ENCODE peak calls at places on chromosomes 4 and X, in nine cellular contexts. T is HCT116, B is GM23338, C is MM.1S, Y is neural progenitor cell, I is OCI-LY7, K is PC-3, M is SK-N-SH, F is hepatocyte. E is an unnamed sample. For H3K4me1, the result is how much of the 10 kb centered on the place peaks cover.

GRCh38 chr4:101125045-101125713 is 222.1 kb downstream of the PPP3CA start:
- DNase-seq in T (no peak), B (no peak), C (no peak), Y (no peak), I (peak), K (no peak), M (no peak), F (no peak), E (no peak)

GRCh38 chr4:100869266-100869665 is 351.4 kb upstream of the EMCN start:
- DNase-seq in T (no peak), B (no peak), C (no peak), Y (no peak), I (no peak), K (no peak), M (no peak), F (peak), E (no peak)

GRCh38 chrX:68121371-68121770 is 311.9 kb downstream of the OPHN1 start:
- DNase-seq in T (no peak), B (no peak), C (no peak), Y (no peak), I (no peak), K (no peak), M (no peak), F (no peak), E (no peak)

GRCh38 chr4:142549726-142550463 is 296.2 kb downstream of the INPP4B start:
- DNase-seq in T (peak), B (no peak), C (no peak), Y (no peak), I (no peak), K (peak), M (no peak), F (peak), E (peak)

GRCh38 chr4:171880136-171880535 is 66.9 kb downstream of the GALNTL6 start:
- DNase-seq in T (peak), B (no peak), C (no peak), Y (peak), I (no peak), K (peak), M (no peak), F (peak), E (peak)

GRCh38 chrX:119406739-119407138 is 7.6 kb downstream of the SLC25A43 start:
- DNase-seq in T (no peak), B (no peak), C (no peak), Y (no peak), I (no peak), K (peak), M (no peak), F (no peak), E (peak)

GRCh38 chr4:185741795-185742194 is 70.2 kb downstream of the SORBS2 start:
- DNase-seq in T (no peak), B (no peak), C (no peak), Y (no peak), I (no peak), K (no peak), M (no peak), F (no peak), E (no peak)

GRCh38 chr4:187965726-187966125 is 29.8 kb upstream of the ZFP42 start:
- DNase-seq in T (no peak), B (no peak), C (no peak), Y (no peak), I (no peak), K (no peak), M (no peak), F (no peak), E (no peak)

GRCh38 chr4:99679204-99679603 is 21.6 kb upstream of the C4orf54 start:
- DNase-seq in T (no peak), B (peak), C (no peak), Y (no peak), I (no peak), K (no peak), M (no peak), F (peak), E (peak)

GRCh38 chr4:56684320-56684719 is 3.2 kb upstream of the HOPX start:
- DNase-seq in T (no peak), B (no peak), C (no peak), Y (no peak), I (no peak), K (peak), M (no peak), F (no peak), E (peak)

GRCh38 chrX:37380920-37381319 is 31.8 kb downstream of the PRRG1 start:
- DNase-seq in T (peak), B (no peak), C (no peak), Y (no peak), I (no peak), K (peak), M (no peak), F (peak), E (peak)

GRCh38 chr4:163624727-163625126 is 130.2 kb downstream of the TMA16 start:
- DNase-seq in T (no peak), B (no peak), C (no peak), Y (no peak), I (no peak), K (no peak), M (no peak), F (no peak), E (no peak)

GRCh38 chr4:153541426-153542096 is 75.4 kb downstream of the TMEM131L start:
- DNase-seq in T (no peak), B (no peak), C (no peak), Y (no peak), I (no peak), K (peak), M (no peak), F (no peak), E (peak)

GRCh38 chrX:110000000-110000399 is 2.9 kb upstream of the TMEM164 start:
- DNase-seq in T (no peak), B (no peak), C (no peak), Y (no peak), I (no peak), K (no peak), M (no peak), F (no peak), E (no peak)

GRCh38 chrX:37818031-37818430 is 29.3 kb downstream of the DYNLT3 start:
- DNase-seq in T (no peak), B (no peak), C (peak), Y (no peak), I (peak), K (no peak), M (no peak), F (no peak), E (no peak)

GRCh38 chrX:40468033-40468979 is 112.5 kb upstream of the ATP6AP2 start:
- DNase-seq in T (peak), B (peak), C (peak), Y (peak), I (peak), K (peak), M (peak), F (peak), E (peak)

GRCh38 chr4:80062527-80062926 is 10.5 kb downstream of the ANTXR2 start:
- DNase-seq in T (no peak), B (no peak), C (no peak), Y (no peak), I (no peak), K (no peak), M (no peak), F (no peak), E (peak)

GRCh38 chr4:185276036-185276435 is 66.6 kb downstream of the SNX25 start:
- DNase-seq in T (no peak), B (no peak), C (no peak), Y (no peak), I (no peak), K (peak), M (no peak), F (no peak), E (peak)

GRCh38 chr4:140081582-140082398 is 72.2 kb downstream of the MAML3 start:
- DNase-seq in T (no peak), B (no peak), C (no peak), Y (no peak), I (no peak), K (no peak), M (no peak), F (no peak), E (no peak)

GRCh38 chrX:71911023-71911730 is 532 bp downstream of the NHSL2 start:
- DNase-seq in T (no peak), B (peak), C (peak), Y (peak), I (no peak), K (no peak), M (peak), F (peak), E (peak)

DNA sequence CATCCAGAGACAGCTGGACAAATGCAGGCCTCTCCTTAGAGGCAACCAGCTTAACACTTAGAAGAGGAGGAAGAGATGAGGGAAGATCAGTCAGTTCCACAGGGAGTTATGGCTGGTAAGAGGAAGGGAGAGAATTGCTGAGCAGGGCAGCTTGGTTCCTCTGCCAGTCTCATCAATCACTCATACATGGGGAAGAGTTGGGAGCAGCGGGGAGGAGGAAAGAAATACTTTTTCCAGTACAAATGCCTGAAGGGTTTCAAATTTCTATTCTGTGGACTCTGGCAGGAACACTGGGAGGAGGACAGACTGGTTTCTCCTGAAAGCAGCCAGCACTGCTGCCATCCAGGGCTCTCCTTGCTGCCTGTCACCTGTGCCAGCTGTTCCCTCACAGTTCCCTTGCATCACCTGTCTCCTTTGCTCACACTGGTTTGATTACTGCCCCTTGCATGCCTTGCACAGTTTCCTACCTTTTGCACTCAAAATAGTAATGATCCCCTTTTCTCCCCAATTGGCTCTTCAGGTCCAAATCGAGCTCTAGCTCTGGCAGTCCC is 59.5 kb downstream of the PGRMC2 start:
- DNase-seq in T (no peak), B (no peak), C (no peak), Y (no peak), I (no peak), K (peak), M (no peak), F (no peak), E (no peak)
- H3K27ac ChIP-seq in T (no peak), B (no peak), C (no peak), Y (no peak), I (no peak), K (peak), M (peak), F (no peak), E (no peak)

GRCh38 chrX:120560842-120561633 is at the start of gene CUL4B:
- DNase-seq in T (peak), B (peak), C (peak), Y (peak), I (peak), K (peak), M (peak), F (peak), E (peak)

GRCh38 chrX:120559799-120560198 is 963 bp downstream of the CUL4B start:
- DNase-seq in T (no peak), B (no peak), C (no peak), Y (peak), I (peak), K (no peak), M (no peak), F (no peak), E (peak)

GRCh38 chrX:120562569-120562926 is 1.8 kb upstream of the CUL4B start:
- DNase-seq in T (no peak), B (no peak), C (no peak), Y (no peak), I (no peak), K (no peak), M (no peak), F (no peak), E (no peak)

GRCh38 chrX:120561634-120562568 is 1.1 kb upstream of the CUL4B start:
- DNase-seq in T (no peak), B (no peak), C (no peak), Y (no peak), I (peak), K (no peak), M (no peak), F (no peak), E (no peak)

GRCh38 chrX:120560405-120560841 is 339 bp downstream of the CUL4B start:
- DNase-seq in T (no peak), B (no peak), C (peak), Y (no peak), I (peak), K (peak), M (no peak), F (peak), E (peak)
- TF ChIP-seq EZH2phosphoT487 in T (no peak), B (no peak), C (no peak), Y (no peak), I (no peak), K (no peak), M (no peak), F (no peak), E (no peak)

DNA sequence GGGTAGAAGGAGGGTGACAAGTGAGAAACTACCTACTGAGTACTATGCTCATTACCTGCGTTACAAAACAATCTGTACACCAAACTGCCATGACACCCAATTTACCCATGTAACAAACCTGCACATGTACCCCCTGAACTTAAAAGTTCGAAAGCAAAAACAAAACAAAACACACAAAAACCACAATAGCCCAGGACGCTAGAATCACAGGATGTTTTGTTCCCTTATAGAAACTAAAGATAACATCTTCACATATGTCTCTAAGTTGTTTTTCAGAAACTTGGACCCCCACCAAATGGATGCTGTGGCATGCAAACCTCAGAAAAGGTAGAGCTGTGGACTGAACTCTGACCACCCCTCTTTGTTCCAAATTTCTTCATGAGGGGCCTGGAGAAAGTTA is 25.2 kb upstream of the PNMA5 start:
- DNase-seq in T (no peak), B (no peak), C (no peak), Y (no peak), I (no peak), K (no peak), M (no peak), F (no peak), E (no peak)
- H3K4me1 ChIP-seq in T (under half), B (under half), C (under half), Y (under half), I (under half), K (under half), M (under half), F (under half), E (under half)

GRCh38 chr4:4330794-4331193 is 40.7 kb downstream of the ZBTB49 start:
- DNase-seq in T (no peak), B (no peak), C (no peak), Y (no peak), I (no peak), K (no peak), M (no peak), F (no peak), E (no peak)

GRCh38 chr4:4329496-4329895 is 39.4 kb downstream of the ZBTB49 start:
- DNase-seq in T (no peak), B (no peak), C (no peak), Y (no peak), I (no peak), K (no peak), M (no peak), F (no peak), E (no peak)

GRCh38 chr4:4334798-4335520 is 44.9 kb downstream of the ZBTB49 start:
- DNase-seq in T (peak), B (peak), C (peak), Y (peak), I (peak), K (peak), M (peak), F (peak), E (peak)

GRCh38 chr4:4333265-4333706 is 43.2 kb downstream of the ZBTB49 start:
- DNase-seq in T (no peak), B (no peak), C (no peak), Y (no peak), I (no peak), K (peak), M (no peak), F (peak), E (peak)

DNA sequence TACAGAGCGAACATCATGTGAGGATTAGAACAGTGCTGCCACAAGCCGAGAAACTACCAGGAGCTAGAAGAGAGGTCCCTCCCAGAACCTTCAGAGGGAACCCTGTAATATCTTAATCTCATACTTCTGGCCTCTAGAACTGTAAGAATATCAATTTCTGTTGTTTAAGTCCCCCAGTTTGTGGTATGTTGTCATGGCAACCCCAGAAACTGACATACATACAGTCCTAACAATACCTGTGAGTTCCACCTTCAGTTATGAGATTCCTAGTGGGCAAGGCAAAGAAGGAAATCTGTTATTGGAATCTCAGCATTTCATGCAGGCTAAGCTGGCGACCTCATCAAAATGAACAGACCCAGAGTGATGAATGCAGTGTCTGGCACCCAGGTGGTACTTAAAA is 42.5 kb downstream of the ZBTB49 start:
- DNase-seq in T (no peak), B (no peak), C (no peak), Y (no peak), I (no peak), K (no peak), M (no peak), F (no peak), E (no peak)
- H3K27ac ChIP-seq in T (no peak), B (no peak), C (no peak), Y (no peak), I (no peak), K (no peak), M (no peak), F (no peak), E (no peak)

E was measured in GM23248.